ENCODE peak calls at places on chromosome 1, in seven cellular contexts. H is neuronal stem cell, F is choroid plexus epithelial cell, M is uterus, Q is GM23248, R is colonic mucosa, L is adipocyte. U is an unnamed sample.

GRCh38 chr1:239757711-239758110 is 334.0 kb upstream of the FMN2 start:
- DNase-seq in Q (no peak), M (no peak), R (no peak), L (no peak), H (no peak), F (no peak), U (no peak)

GRCh38 chr1:101236546-101237228 is at the start of gene S1PR1:
- DNase-seq in F (peak), Q (peak), M (peak), H (peak), R (peak), L (peak), U (peak)

GRCh38 chr1:23854568-23854967 is 13.5 kb downstream of the FUCA1 start:
- DNase-seq in Q (peak), M (no peak), F (peak), H (no peak), R (no peak), L (peak), U (no peak)

GRCh38 chr1:99579691-99580171 is 66.2 kb upstream of the PALMD start:
- DNase-seq in M (no peak), F (no peak), Q (peak), H (no peak), R (no peak), L (no peak), U (no peak)

GRCh38 chr1:61109158-61109557 is 26.8 kb downstream of the NFIA start:
- DNase-seq in Q (no peak), L (no peak), F (no peak), M (no peak), R (no peak), H (no peak), U (no peak)

GRCh38 chr1:33176362-33176850 is 5.4 kb downstream of the TRIM62 start:
- DNase-seq in M (no peak), L (peak), F (peak), Q (peak), H (no peak), R (no peak), U (peak)

GRCh38 chr1:10631121-10631810 is 156.5 kb downstream of the PEX14 start:
- DNase-seq in Q (no peak), F (no peak), H (no peak), M (peak), R (no peak), L (no peak), U (peak)

GRCh38 chr1:184624626-184625025 is 130.0 kb downstream of the EDEM3 start:
- DNase-seq in L (peak), H (no peak), F (peak), R (no peak), Q (peak), M (no peak), U (peak)

GRCh38 chr1:41673806-41674205 is 189.3 kb upstream of the EDN2 start:
- DNase-seq in M (no peak), F (no peak), R (no peak), L (no peak), H (no peak), Q (no peak), U (no peak)

GRCh38 chr1:94539496-94539895 is 2.1 kb downstream of the F3 start:
- DNase-seq in Q (peak), H (no peak), F (no peak), L (peak), M (no peak), R (no peak), U (peak)

GRCh38 chr1:228648647-228649383 is 86.5 kb upstream of the RHOU start:
- DNase-seq in M (no peak), R (no peak), H (no peak), L (no peak), F (no peak), Q (no peak), U (no peak)
- H3K4me3 ChIP-seq in M (peak), R (no peak), H (no peak), L (peak), F (no peak), Q (peak), U (no peak)

DNA sequence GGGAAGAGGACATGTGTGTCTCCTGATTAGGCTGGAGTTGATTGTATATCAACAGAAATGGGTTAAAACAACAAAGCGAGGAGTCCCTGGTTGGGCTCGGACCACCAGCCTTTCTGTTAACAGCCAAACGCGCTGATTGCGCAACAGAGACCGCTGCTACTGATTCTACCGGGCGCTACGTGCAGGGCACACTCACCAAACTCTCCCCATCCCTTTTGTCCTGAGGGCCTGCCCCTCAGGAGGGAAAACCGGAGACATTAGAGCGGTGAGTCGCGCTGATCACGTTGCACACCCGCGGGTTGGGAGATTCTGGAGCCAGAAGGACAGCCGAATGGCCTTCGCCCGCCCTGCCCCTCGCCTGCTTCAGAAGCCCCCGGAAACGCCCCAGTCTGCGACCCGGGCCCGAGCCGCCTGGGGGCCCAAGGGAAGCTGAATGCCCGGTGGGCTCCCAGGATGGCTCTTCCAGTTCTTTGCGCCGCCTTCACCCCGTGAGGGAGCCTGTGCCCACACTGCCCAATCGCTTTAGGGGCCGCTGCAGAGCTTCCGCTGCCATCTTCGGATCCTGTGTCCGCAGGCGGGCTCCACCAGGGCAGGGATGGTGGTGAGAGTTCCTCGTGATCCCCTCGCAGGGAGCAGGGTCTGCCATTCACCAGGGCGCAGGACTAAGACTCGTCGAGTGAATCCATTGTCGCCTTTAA is 165.4 kb upstream of the NBPF11 start:
- DNase-seq in Q (no peak), L (no peak), M (no peak), F (no peak), H (no peak), R (no peak), U (peak)
- H3K4me3 ChIP-seq in Q (peak), L (peak), M (no peak), F (peak), H (peak), R (no peak), U (peak)

GRCh38 chr1:242426271-242426905 is 98.1 kb downstream of the PLD5 start:
- DNase-seq in L (no peak), H (no peak), Q (no peak), F (no peak), R (no peak), M (no peak), U (peak)

GRCh38 chr1:242428403-242429190 is 95.9 kb downstream of the PLD5 start:
- DNase-seq in H (no peak), L (no peak), M (no peak), R (no peak), Q (no peak), F (no peak), U (no peak)

GRCh38 chr1:242425232-242425631 is 99.3 kb downstream of the PLD5 start:
- DNase-seq in Q (peak), L (no peak), R (no peak), F (no peak), M (no peak), H (no peak), U (no peak)

GRCh38 chr1:242430956-242431355 is 93.5 kb downstream of the PLD5 start:
- DNase-seq in R (no peak), M (no peak), Q (no peak), L (no peak), H (no peak), F (no peak), U (no peak)

DNA sequence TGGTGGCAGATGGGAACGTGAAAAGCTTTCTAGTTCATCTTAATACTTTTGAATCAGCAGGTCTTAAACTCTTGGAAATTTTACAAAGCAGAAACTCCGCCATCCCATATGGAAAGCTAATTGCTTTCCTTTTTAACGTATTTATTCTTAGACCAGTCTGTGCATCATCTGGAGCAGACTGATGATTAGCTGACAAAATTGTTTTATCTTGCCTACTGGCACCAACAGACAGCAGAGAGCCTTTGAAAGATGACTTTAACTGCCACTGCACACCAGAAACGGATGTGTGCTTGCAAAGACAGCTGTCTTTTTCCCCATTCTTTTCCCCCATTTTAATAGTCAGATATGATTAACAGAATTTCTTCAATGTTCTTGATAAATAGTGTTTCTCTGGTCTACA is 97.0 kb downstream of the PLD5 start:
- DNase-seq in Q (no peak), R (no peak), M (no peak), L (no peak), F (no peak), H (no peak), U (no peak)
- H3K4me3 ChIP-seq in Q (no peak), R (no peak), M (no peak), L (no peak), F (no peak), H (no peak), U (no peak)

GRCh38 chr1:234611799-234612351 is 1.9 kb upstream of the IRF2BP2 start:
- DNase-seq in R (peak), F (no peak), H (no peak), L (no peak), Q (no peak), M (peak), U (no peak)
- H3K4me3 ChIP-seq in R (peak), F (peak), H (no peak), L (peak), Q (peak), M (peak), U (peak)